ENCODE peak calls at places on chromosomes 6 and 20, in five cellular contexts. V is neuronal stem cell, Y is mesenchymal stem cell, H is trophoblast cell, B is H1. I is an unnamed sample.
A peak's percentile ranks its signal among the peaks of the same experiment; 100 is the strongest.

GRCh38 chr6:3282461-3283236 is 23.9 kb downstream of the PSMG4 start:
- DNase-seq in V (no peak), Y (no peak), H (no peak), B (no peak), I (no peak)

GRCh38 chr20:41287327-41287726 is 30.2 kb downstream of the ZHX3 start:
- DNase-seq in V (no peak), Y (peak; percentile 55), H (no peak), B (no peak), I (no peak)

GRCh38 chr6:112466378-112467151 is 119.4 kb downstream of the RFPL4B start:
- DNase-seq in V (no peak), Y (peak; percentile 43), H (no peak), B (no peak), I (no peak)

GRCh38 chr20:36474563-36474962 is 66.8 kb upstream of the MYL9 start:
- DNase-seq in V (no peak), Y (no peak), H (no peak), B (no peak), I (no peak)

GRCh38 chr6:132007474-132008190 is 56.5 kb upstream of the CCN2 start:
- DNase-seq in V (no peak), Y (peak; percentile 17), H (no peak), B (no peak), I (no peak)

GRCh38 chr6:109239192-109239917 is 142.9 kb downstream of the CD164 start:
- DNase-seq in V (no peak), Y (peak; percentile 60), H (no peak), B (no peak), I (no peak)

GRCh38 chr20:50336631-50337030 is 146.0 kb downstream of the CEBPB start:
- DNase-seq in V (no peak), Y (no peak), H (no peak), B (no peak), I (no peak)

GRCh38 chr6:112176175-112176574 is 78.2 kb downstream of the LAMA4 start:
- DNase-seq in V (no peak), Y (no peak), H (no peak), B (no peak), I (no peak)

GRCh38 chr6:74768120-74768519 is 437.7 kb downstream of the COL12A1 start:
- DNase-seq in V (no peak), Y (no peak), H (no peak), B (no peak), I (no peak)

GRCh38 chr20:57841297-57841866 is 131.6 kb upstream of the PMEPA1 start:
- DNase-seq in V (no peak), Y (no peak), H (no peak), B (no peak), I (peak; percentile 17)

GRCh38 chr6:104705095-104705707 is 154.5 kb downstream of the HACE1 start:
- DNase-seq in V (no peak), Y (peak; percentile 93), H (no peak), B (no peak), I (no peak)

GRCh38 chr6:44661631-44662030 is 274.1 kb downstream of the CDC5L start:
- DNase-seq in V (no peak), Y (no peak), H (no peak), B (no peak), I (no peak)

GRCh38 chr20:64226686-64227576 is 28.6 kb upstream of the PCMTD2 start:
- DNase-seq in V (no peak), Y (no peak), H (no peak), B (no peak), I (no peak)

GRCh38 chr20:14698125-14698524 is 360.7 kb upstream of the FLRT3 start:
- DNase-seq in V (no peak), Y (no peak), H (no peak), B (no peak), I (no peak)

GRCh38 chr6:98295776-98296175 is 538.6 kb upstream of the POU3F2 start:
- DNase-seq in V (peak; percentile 48), Y (no peak), H (no peak), B (no peak), I (no peak)

GRCh38 chr20:50191566-50192363 is 1.1 kb downstream of the CEBPB start:
- DNase-seq in V (peak; percentile 54), Y (peak; percentile 54), H (peak; percentile 44), B (peak; percentile 76), I (peak; percentile 64)

GRCh38 chr6:61614119-61614518 is 671.9 kb downstream of the KHDRBS2 start:
- DNase-seq in V (no peak), Y (no peak), H (no peak), B (no peak), I (no peak)

GRCh38 chr6:139323511-139324445 is 32.0 kb upstream of the TXLNB start:
- DNase-seq in V (peak; percentile 26), Y (peak; percentile 88), H (peak; percentile 19), B (peak; percentile 56), I (peak; percentile 70)

GRCh38 chr20:63854766-63855362 is 6.4 kb upstream of the ABHD16B start:
- DNase-seq in V (no peak), Y (no peak), H (no peak), B (peak; percentile 69), I (no peak)

GRCh38 chr6:167993831-167994230 is 3.6 kb upstream of the KIF25 start:
- DNase-seq in V (no peak), Y (no peak), H (no peak), B (peak; percentile 39), I (no peak)

GRCh38 chr6:6790891-6791290 is 202.4 kb downstream of the LY86 start:
- DNase-seq in V (no peak), Y (peak; percentile 32), H (no peak), B (no peak), I (no peak)

GRCh38 chr6:138590796-138591709 is 91.8 kb upstream of the NHSL1 start:
- DNase-seq in V (peak; percentile 70), Y (peak; percentile 86), H (peak; percentile 67), B (peak; percentile 69), I (peak; percentile 73)

GRCh38 chr20:38843346-38843745 is 37.8 kb downstream of the PPP1R16B start:
- DNase-seq in V (no peak), Y (no peak), H (no peak), B (no peak), I (no peak)

GRCh38 chr6:134368670-134369069 is 50.8 kb upstream of the SGK1 start:
- DNase-seq in V (no peak), Y (no peak), H (no peak), B (no peak), I (no peak)

GRCh38 chr6:21953831-21954801 is 342.7 kb downstream of the PRL start:
- DNase-seq in V (no peak), Y (peak; percentile 77), H (no peak), B (no peak), I (no peak)

GRCh38 chr6:133198725-133199124 is 42.4 kb upstream of the EYA4 start:
- DNase-seq in V (no peak), Y (no peak), H (peak; percentile 10), B (no peak), I (no peak)

GRCh38 chr6:25036461-25036860 is 100.7 kb upstream of the RIPOR2 start:
- DNase-seq in V (no peak), Y (no peak), H (peak; percentile 51), B (no peak), I (no peak)

GRCh38 chr6:123635144-123635543 is 1.6 kb downstream of the TRDN start:
- DNase-seq in V (no peak), Y (no peak), H (no peak), B (no peak), I (no peak)

GRCh38 chr6:147497472-147497871 is 11.0 kb upstream of the SAMD5 start:
- DNase-seq in V (no peak), Y (no peak), H (no peak), B (no peak), I (no peak)

GRCh38 chr6:149233056-149233715 is 84.3 kb upstream of the TAB2 start:
- DNase-seq in V (no peak), Y (peak; percentile 95), H (no peak), B (no peak), I (no peak)

GRCh38 chr20:23164176-23164601 is 78.1 kb upstream of the CD93 start:
- DNase-seq in V (no peak), Y (no peak), H (no peak), B (peak; percentile 38), I (no peak)

GRCh38 chr6:2240961-2241360 is 4.4 kb downstream of the GMDS start:
- DNase-seq in V (no peak), Y (no peak), H (no peak), B (no peak), I (no peak)

GRCh38 chr6:2232445-2232844 is 13.0 kb downstream of the GMDS start:
- DNase-seq in V (no peak), Y (no peak), H (no peak), B (no peak), I (no peak)

GRCh38 chr6:2237001-2237400 is 8.4 kb downstream of the GMDS start:
- DNase-seq in V (no peak), Y (peak; percentile 41), H (no peak), B (no peak), I (no peak)

GRCh38 chr6:2231438-2231837 is 14.0 kb downstream of the GMDS start:
- DNase-seq in V (no peak), Y (no peak), H (no peak), B (no peak), I (no peak)

DNA sequence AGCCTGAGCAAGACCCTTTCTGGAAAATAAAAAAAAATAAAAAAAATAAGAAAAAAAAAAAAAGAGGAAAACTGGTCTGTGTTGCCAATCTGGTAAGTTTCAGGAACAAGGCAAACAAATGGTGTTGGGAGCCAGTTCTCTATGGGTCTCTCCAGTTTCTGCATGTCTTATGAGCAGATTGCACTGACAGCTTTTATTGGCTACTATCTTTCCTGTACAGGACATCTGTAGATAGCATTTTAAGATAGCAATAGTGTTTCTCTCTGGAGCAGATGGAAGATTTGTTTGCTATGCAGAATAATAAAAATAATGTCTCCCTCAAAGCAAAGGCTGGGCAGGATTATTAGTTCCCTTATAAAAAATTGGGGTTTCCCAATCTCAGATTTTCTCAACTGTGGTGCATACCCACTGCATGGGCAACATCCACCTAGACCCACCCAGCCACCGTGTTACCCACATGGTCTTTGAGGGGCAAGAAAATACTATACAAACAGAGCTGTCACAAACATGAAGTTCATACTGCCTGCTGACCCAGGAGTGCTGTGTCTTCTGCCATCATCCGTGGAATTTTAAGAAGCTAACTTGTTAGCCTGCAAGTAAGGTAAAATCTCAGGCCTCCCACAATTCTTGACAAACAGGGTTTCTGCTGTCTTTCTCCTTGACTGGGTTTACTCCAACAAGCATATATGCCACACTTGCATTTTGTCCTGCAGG is 9.5 kb downstream of the GMDS start:
- DNase-seq in V (no peak), Y (no peak), H (no peak), B (no peak), I (no peak)
- H2BK12ac ChIP-seq in V (no peak overlapping the region), Y (no peak overlapping the region), H (no peak overlapping the region), B (no peak overlapping the region), I (no peak overlapping the region)

DNA sequence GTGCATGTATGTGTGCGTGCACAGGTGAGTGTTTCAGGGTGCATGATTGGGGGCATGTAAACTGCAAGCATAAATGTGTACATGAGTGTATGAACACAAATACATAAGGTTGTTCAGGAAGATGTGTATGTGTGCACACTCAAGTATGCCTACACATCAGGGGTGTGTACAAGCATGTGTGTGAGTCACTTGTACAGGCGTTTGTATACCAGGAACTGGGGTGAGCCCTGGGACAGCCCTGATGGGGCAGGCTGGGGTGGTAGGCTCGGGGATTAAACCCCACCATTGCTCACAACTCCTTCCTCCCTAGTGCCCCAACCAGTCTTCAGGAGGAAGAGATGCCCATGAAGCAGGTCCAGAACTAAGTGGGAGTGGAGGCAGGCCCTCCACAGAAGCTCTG is 4.3 kb downstream of the CRIP3 start:
- DNase-seq in V (no peak), Y (no peak), H (no peak), B (no peak), I (no peak)
- H2BK12ac ChIP-seq in V (no peak overlapping the region), Y (no peak overlapping the region), H (no peak overlapping the region), B (no peak overlapping the region), I (no peak overlapping the region)

GRCh38 chr20:45798935-45799642 is 7.3 kb downstream of the DNTTIP1 start:
- DNase-seq in V (peak; percentile 31), Y (peak; percentile 69), H (peak; percentile 55), B (peak; percentile 81), I (peak; percentile 79)
- H2BK12ac ChIP-seq in V (no peak overlapping the region), Y (no peak overlapping the region), H (no peak overlapping the region), B (no peak overlapping the region), I (no peak overlapping the region)

GRCh38 chr6:414447-414846 is 22.9 kb downstream of the IRF4 start:
- DNase-seq in V (no peak), Y (no peak), H (no peak), B (no peak), I (no peak)
- H2BK12ac ChIP-seq in V (no peak overlapping the region), Y (no peak overlapping the region), H (no peak overlapping the region), B (no peak overlapping the region), I (no peak overlapping the region)